ENCODE peak calls at places on chromosomes 4 and X, in seven cellular contexts. F, L, C, Q, S, T and J are unnamed samples.

GRCh38 chr4:137640156-137640837 is 108.0 kb upstream of the PCDH18 start:
- DNase-seq in C (no peak), F (no peak), Q (no peak), T (no peak), S (no peak), L (no peak), J (no peak)

GRCh38 chr4:37008199-37008598 is 236.3 kb upstream of the NWD2 start:
- DNase-seq in F (no peak), Q (no peak), C (no peak), L (peak), T (no peak), S (no peak), J (peak)

GRCh38 chrX:1885116-1885515 is 270.3 kb downstream of the ASMT start:
- DNase-seq in Q (no peak), C (no peak), T (no peak), F (no peak), L (no peak), S (no peak), J (no peak)

GRCh38 chr4:98890698-98891097 is 38.2 kb downstream of the EIF4E start:
- DNase-seq in F (no peak), C (peak), T (no peak), S (no peak), L (no peak), Q (no peak), J (no peak)

GRCh38 chrX:123878177-123878576 is 18.3 kb downstream of the XIAP start:
- DNase-seq in L (no peak), Q (no peak), T (no peak), C (no peak), S (no peak), F (no peak), J (no peak)

GRCh38 chrX:69165116-69165651 is at the start of gene PJA1:
- DNase-seq in L (peak), T (peak), C (peak), F (peak), Q (no peak), S (peak), J (no peak)

GRCh38 chr4:129446074-129446473 is 350.1 kb downstream of the C4orf33 start:
- DNase-seq in S (no peak), T (peak), C (peak), L (no peak), F (peak), Q (no peak), J (no peak)

GRCh38 chr4:151807220-151807619 is 46.4 kb upstream of the GATB start:
- DNase-seq in L (no peak), T (no peak), C (no peak), S (no peak), Q (no peak), F (no peak), J (no peak)

GRCh38 chr4:172270421-172270820 is 457.2 kb downstream of the GALNTL6 start:
- DNase-seq in F (no peak), L (no peak), T (no peak), C (peak), S (no peak), Q (no peak), J (peak)

GRCh38 chr4:162163892-162164759 is at the start of gene FSTL5:
- DNase-seq in Q (no peak), C (peak), F (no peak), T (peak), S (peak), L (peak), J (no peak)

GRCh38 chrX:123728554-123728953 is 4.3 kb downstream of the THOC2 start:
- DNase-seq in C (no peak), T (no peak), S (no peak), Q (no peak), F (no peak), L (no peak), J (no peak)

GRCh38 chrX:132025085-132025484 is 2.0 kb downstream of the STK26 start:
- DNase-seq in L (no peak), S (no peak), T (no peak), C (no peak), Q (no peak), F (peak), J (no peak)

GRCh38 chr4:151540728-151541437 is 131.9 kb downstream of the FHIP1A start:
- DNase-seq in L (peak), S (no peak), F (no peak), C (peak), T (no peak), Q (peak), J (peak)

GRCh38 chr4:154615211-154615610 is 2.8 kb upstream of the FGG start:
- DNase-seq in F (no peak), T (no peak), C (no peak), L (no peak), S (no peak), Q (no peak), J (no peak)

GRCh38 chr4:35970366-35970960 is 273.9 kb downstream of the ARAP2 start:
- DNase-seq in L (no peak), T (no peak), Q (no peak), S (no peak), C (no peak), F (no peak), J (no peak)

GRCh38 chrX:127708155-127708554 is 344.0 kb downstream of the ACTRT1 start:
- DNase-seq in T (no peak), F (no peak), L (no peak), C (peak), S (no peak), Q (no peak), J (no peak)

GRCh38 chrX:70592091-70592490 is 147.5 kb downstream of the DLG3 start:
- DNase-seq in L (peak), F (no peak), C (peak), Q (peak), S (no peak), T (no peak), J (no peak)

GRCh38 chr4:107034091-107034698 is 1.9 kb downstream of the DKK2 start:
- DNase-seq in T (no peak), L (no peak), Q (no peak), S (peak), C (no peak), F (no peak), J (no peak)

GRCh38 chr4:174764105-174764729 is 64.8 kb downstream of the GLRA3 start:
- DNase-seq in C (peak), S (no peak), Q (peak), F (no peak), T (no peak), L (peak), J (peak)

GRCh38 chr4:1261107-1261928 is 12.4 kb upstream of the CTBP1 start:
- DNase-seq in L (no peak), Q (no peak), F (no peak), C (no peak), T (no peak), S (no peak), J (no peak)

GRCh38 chrX:35006361-35006760 is 63.8 kb downstream of the FAM47B start:
- DNase-seq in Q (no peak), C (no peak), F (no peak), L (no peak), T (no peak), S (no peak), J (no peak)

GRCh38 chr4:97587912-97588311 is 555.4 kb downstream of the STPG2 start:
- DNase-seq in T (no peak), F (no peak), C (peak), L (no peak), S (no peak), Q (no peak), J (no peak)

GRCh38 chr4:183142566-183143545 is 43.8 kb downstream of the WWC2 start:
- DNase-seq in F (no peak), Q (no peak), L (no peak), S (no peak), C (peak), T (no peak), J (no peak)

DNA sequence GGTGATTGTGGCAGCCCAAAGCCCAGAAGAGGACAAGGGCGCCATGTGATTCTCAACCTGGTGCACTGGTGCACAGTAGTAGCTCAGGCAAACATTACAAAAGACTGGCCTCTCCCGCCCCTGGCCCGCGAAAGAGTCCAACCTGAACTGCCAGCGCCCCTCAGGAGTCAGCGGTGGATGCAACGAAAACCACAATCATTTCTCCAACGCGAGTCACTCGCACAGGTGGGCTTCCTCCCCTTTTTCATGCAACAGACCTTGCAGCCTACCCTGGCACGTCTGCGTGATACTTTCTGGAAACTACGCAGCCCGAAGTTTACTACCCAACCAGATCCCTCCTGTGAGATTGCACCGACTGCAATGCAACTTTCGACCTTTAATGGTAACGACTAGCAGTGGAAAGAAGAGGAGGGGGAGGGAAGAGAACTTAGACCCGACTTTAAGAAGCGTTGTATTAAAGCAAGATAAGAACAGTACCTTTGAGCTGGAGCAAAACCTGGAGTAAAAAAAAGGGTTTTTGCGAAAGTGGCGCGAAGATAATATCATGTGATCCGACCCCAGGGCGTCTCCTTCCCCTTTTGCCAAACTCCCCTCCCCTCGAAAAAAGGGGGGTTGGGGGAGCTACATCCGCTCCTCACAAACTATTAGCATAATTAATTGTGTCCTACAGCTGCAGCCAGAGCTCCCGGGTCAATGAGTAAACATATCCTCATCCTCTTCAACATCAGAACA is 63.3 kb upstream of the CCDC160 start:
- DNase-seq in T (no peak), F (peak), Q (no peak), L (no peak), S (no peak), C (no peak), J (no peak)
- H3K4me3 ChIP-seq in T (peak), F (peak), Q (no peak), L (no peak), S (peak), C (no peak), J (no peak)

GRCh38 chr4:20428410-20429160 is 176.9 kb downstream of the SLIT2 start:
- DNase-seq in L (no peak), F (no peak), T (no peak), S (no peak), C (no peak), Q (no peak), J (no peak)
- TF ChIP-seq CTCF in L (peak), F (peak), T (no peak), S (peak), C (peak), Q (peak), J (no peak)

GRCh38 chr4:25131396-25131795 is 28.9 kb downstream of the SEPSECS start:
- DNase-seq in S (no peak), F (no peak), Q (no peak), T (no peak), C (no peak), L (no peak), J (no peak)
- H3K4me3 ChIP-seq in S (no peak), F (no peak), Q (no peak), T (no peak), C (no peak), L (no peak), J (no peak)

GRCh38 chr4:6087669-6088068 is 69.4 kb upstream of the C4orf50 start:
- DNase-seq in T (no peak), L (peak), Q (no peak), S (no peak), F (no peak), C (no peak), J (peak)
- TF ChIP-seq CTCF in T (peak), L (peak), Q (peak), S (peak), F (peak), C (no peak), J (peak)

GRCh38 chr4:60683357-60683756 is 516.8 kb upstream of the ADGRL3 start:
- DNase-seq in L (no peak), C (peak), F (no peak), S (no peak), T (no peak), Q (peak), J (no peak)
- H3K4me3 ChIP-seq in L (no peak), C (no peak), F (no peak), S (no peak), T (no peak), Q (peak), J (no peak)

GRCh38 chrX:6005856-6006255 is 222.8 kb downstream of the NLGN4X start:
- DNase-seq in T (no peak), L (no peak), C (no peak), Q (no peak), S (no peak), F (no peak), J (no peak)

GRCh38 chrX:6004529-6004928 is 224.1 kb downstream of the NLGN4X start:
- DNase-seq in T (no peak), F (no peak), C (no peak), S (no peak), Q (no peak), L (no peak), J (no peak)

GRCh38 chrX:5998901-5999300 is 229.8 kb downstream of the NLGN4X start:
- DNase-seq in Q (no peak), T (no peak), L (no peak), S (no peak), C (no peak), F (peak), J (no peak)

DNA sequence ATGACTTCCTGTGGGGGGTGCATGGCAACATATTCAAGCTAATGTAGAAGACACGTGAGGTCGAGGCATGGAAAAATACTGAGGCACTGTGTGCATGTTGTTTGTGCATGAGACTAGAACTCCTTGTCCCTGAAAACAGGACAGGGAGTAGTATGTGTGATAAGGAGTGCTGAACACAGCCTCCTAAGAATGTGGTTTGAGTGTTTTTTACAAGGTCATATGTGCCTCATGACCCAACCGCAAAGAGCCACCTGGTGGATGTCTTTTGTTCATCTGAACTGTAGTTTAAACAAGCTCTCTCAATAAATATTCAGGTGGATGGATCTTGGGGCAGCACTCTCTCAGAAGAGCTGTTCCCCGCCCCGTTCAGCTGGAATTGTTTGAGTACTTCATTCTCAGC is 226.6 kb downstream of the NLGN4X start:
- DNase-seq in T (no peak), S (no peak), F (peak), L (no peak), Q (no peak), C (no peak), J (no peak)
- TF ChIP-seq CTCF in T (no peak), S (no peak), F (no peak), L (no peak), Q (no peak), C (no peak), J (no peak)

GRCh38 chr4:83661359-83661758 is 125.5 kb downstream of the GPAT3 start:
- DNase-seq in C (no peak), S (no peak), Q (no peak), F (no peak), T (no peak), L (no peak), J (no peak)
- H3K4me3 ChIP-seq in C (no peak), S (no peak), Q (no peak), F (no peak), T (no peak), L (no peak), J (no peak)

GRCh38 chr4:127782025-127782274 is 172 bp upstream of the HSPA4L start:
- DNase-seq in Q (peak), S (peak), F (no peak), L (peak), T (peak), C (peak), J (no peak)

GRCh38 chr4:127783971-127784519 is 1.9 kb downstream of the HSPA4L start:
- DNase-seq in T (no peak), S (no peak), Q (no peak), L (no peak), C (peak), F (no peak), J (no peak)

GRCh38 chr4:127781303-127782024 is 658 bp upstream of the HSPA4L start:
- DNase-seq in T (peak), C (no peak), S (peak), Q (no peak), L (peak), F (no peak), J (no peak)

GRCh38 chr4:127783026-127783769 is 1.1 kb downstream of the HSPA4L start:
- DNase-seq in S (peak), F (no peak), T (peak), Q (no peak), L (peak), C (peak), J (no peak)

GRCh38 chr4:127782275-127783025 is at the start of gene HSPA4L:
- DNase-seq in S (peak), C (no peak), T (peak), Q (no peak), L (peak), F (no peak), J (peak)
- TF ChIP-seq CTCF in S (peak), C (no peak), T (peak), Q (peak), L (no peak), F (no peak), J (peak)